ENCODE peak calls at places on chromosome 21, in ten cellular contexts. V, W, C, X, B, I, T, Z, G and L are unnamed samples.

GRCh38 chr21:37059181-37059580 is 13.7 kb downstream of the PIGP start:
- DNase-seq in V (no peak), W (no peak), C (no peak), X (no peak), B (no peak), I (no peak), T (no peak), Z (no peak), G (no peak), L (no peak)

GRCh38 chr21:36522174-36522810 is 42.4 kb upstream of the CLDN14 start:
- DNase-seq in V (no peak), W (no peak), C (no peak), X (no peak), B (no peak), I (no peak), T (no peak), Z (no peak), G (no peak), L (no peak)

GRCh38 chr21:34980423-34981115 is 68.5 kb downstream of the RUNX1 start:
- DNase-seq in V (no peak), W (no peak), C (no peak), X (no peak), B (no peak), I (no peak), T (no peak), Z (no peak), G (no peak), L (peak; percentile 55)

GRCh38 chr21:43662286-43662685 is 2.9 kb downstream of the RRP1B start:
- DNase-seq in V (no peak), W (no peak), C (no peak), X (no peak), B (no peak), I (no peak), T (no peak), Z (no peak), G (no peak), L (no peak)

GRCh38 chr21:36430841-36431240 is 45.6 kb downstream of the CHAF1B start:
- DNase-seq in V (no peak), W (peak; percentile 51), C (no peak), X (no peak), B (no peak), I (no peak), T (no peak), Z (no peak), G (peak; percentile 68), L (peak; percentile 65)

GRCh38 chr21:42913461-42913860 is 12.0 kb downstream of the ERVH48-1 start:
- DNase-seq in V (no peak), W (no peak), C (no peak), X (no peak), B (no peak), I (no peak), T (no peak), Z (no peak), G (no peak), L (no peak)

GRCh38 chr21:36423772-36424433 is 38.7 kb downstream of the CHAF1B start:
- DNase-seq in V (no peak), W (no peak), C (no peak), X (no peak), B (no peak), I (no peak), T (no peak), Z (no peak), G (no peak), L (no peak)

GRCh38 chr21:35614412-35614901 is 445.9 kb downstream of the SETD4 start:
- DNase-seq in V (no peak), W (peak; percentile 55), C (no peak), X (no peak), B (peak; percentile 54), I (no peak), T (no peak), Z (no peak), G (peak; percentile 87), L (peak; percentile 74)

GRCh38 chr21:37505963-37506362 is 139.4 kb downstream of the DYRK1A start:
- DNase-seq in V (no peak), W (no peak), C (no peak), X (no peak), B (no peak), I (no peak), T (no peak), Z (no peak), G (no peak), L (no peak)

GRCh38 chr21:21973806-21974205 is 975.6 kb downstream of the NCAM2 start:
- DNase-seq in V (no peak), W (no peak), C (no peak), X (no peak), B (no peak), I (no peak), T (no peak), Z (no peak), G (no peak), L (no peak)

GRCh38 chr21:17270234-17270633 is 242.6 kb upstream of the CXADR start:
- DNase-seq in V (no peak), W (peak; percentile 29), C (no peak), X (no peak), B (no peak), I (no peak), T (peak; percentile 46), Z (no peak), G (peak; percentile 66), L (peak; percentile 47)

GRCh38 chr21:31098576-31099005 is 60.3 kb upstream of the KRTAP19-8 start:
- DNase-seq in V (peak; percentile 66), W (peak; percentile 62), C (peak; percentile 92), X (peak; percentile 29), B (peak; percentile 64), I (peak; percentile 70), T (peak; percentile 72), Z (peak; percentile 72), G (peak; percentile 69), L (peak; percentile 30)

GRCh38 chr21:36190736-36191135 is 34.1 kb downstream of the DOP1B start:
- DNase-seq in V (no peak), W (no peak), C (no peak), X (no peak), B (no peak), I (no peak), T (no peak), Z (no peak), G (no peak), L (no peak)

GRCh38 chr21:31630062-31630711 is 29.3 kb upstream of the SOD1 start:
- DNase-seq in V (no peak), W (peak; percentile 97), C (no peak), X (peak; percentile 81), B (peak; percentile 61), I (no peak), T (peak; percentile 16), Z (peak; percentile 81), G (peak; percentile 95), L (peak; percentile 88)

GRCh38 chr21:35273331-35273730 is 224.2 kb upstream of the RUNX1 start:
- DNase-seq in V (no peak), W (no peak), C (no peak), X (no peak), B (no peak), I (no peak), T (no peak), Z (no peak), G (no peak), L (no peak)

GRCh38 chr21:31161157-31161556 is 122.9 kb upstream of the KRTAP19-8 start:
- DNase-seq in V (no peak), W (no peak), C (no peak), X (no peak), B (no peak), I (no peak), T (no peak), Z (no peak), G (no peak), L (peak; percentile 77)

GRCh38 chr21:35023396-35024070 is 25.6 kb downstream of the RUNX1 start:
- DNase-seq in V (no peak), W (no peak), C (peak; percentile 50), X (no peak), B (no peak), I (no peak), T (no peak), Z (no peak), G (no peak), L (no peak)

GRCh38 chr21:37435120-37435519 is 68.5 kb downstream of the DYRK1A start:
- DNase-seq in V (no peak), W (peak; percentile 71), C (no peak), X (no peak), B (no peak), I (peak; percentile 22), T (peak; percentile 48), Z (no peak), G (peak; percentile 89), L (peak; percentile 99)

GRCh38 chr21:38229260-38229877 is 27.4 kb upstream of the KCNJ15 start:
- DNase-seq in V (no peak), W (no peak), C (no peak), X (no peak), B (no peak), I (no peak), T (no peak), Z (no peak), G (no peak), L (no peak)

DNA sequence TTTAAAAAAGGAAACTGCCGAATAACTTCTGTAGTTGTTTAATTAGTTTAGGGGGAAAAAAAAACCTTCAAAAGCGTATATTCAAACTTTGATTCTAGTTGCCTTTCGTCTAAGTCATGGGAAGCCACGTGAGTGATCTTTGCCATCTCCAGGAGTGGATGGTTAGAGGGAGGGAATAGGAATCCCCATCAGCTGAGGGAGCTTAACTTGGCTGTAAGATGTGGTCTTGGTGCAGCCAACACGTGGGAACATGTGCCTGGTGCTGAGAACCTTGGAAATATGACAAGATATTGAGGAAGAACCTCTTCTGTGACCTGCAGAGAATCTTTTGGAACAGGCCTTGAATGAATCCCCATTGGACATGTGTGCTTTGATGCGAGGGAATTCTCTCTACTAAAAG is 1.7 kb downstream of the BACE2 start:
- DNase-seq in V (no peak), W (no peak), C (peak; percentile 76), X (no peak), B (no peak), I (no peak), T (no peak), Z (no peak), G (no peak), L (peak; percentile 32)
- H3K4me3 ChIP-seq in V (no peak overlapping the region), W (no peak overlapping the region), C (no peak overlapping the region), X (no peak overlapping the region), B (no peak overlapping the region), I (no peak overlapping the region), T (no peak overlapping the region), Z (no peak overlapping the region), G (no peak overlapping the region), L (peak overlapping the region; percentile 64)

GRCh38 chr21:33033094-33033951 is 7.6 kb downstream of the OLIG2 start:
- DNase-seq in V (no peak), W (no peak), C (no peak), X (no peak), B (no peak), I (no peak), T (no peak), Z (peak; percentile 40), G (no peak), L (no peak)
- H3K4me3 ChIP-seq in V (no peak overlapping the region), W (no peak overlapping the region), C (no peak overlapping the region), X (no peak overlapping the region), B (no peak overlapping the region), I (no peak overlapping the region), T (no peak overlapping the region), Z (no peak overlapping the region), G (no peak overlapping the region), L (no peak overlapping the region)

GRCh38 chr21:16196521-16197208 is 466.9 kb downstream of the USP25 start:
- DNase-seq in V (no peak), W (no peak), C (no peak), X (no peak), B (no peak), I (no peak), T (no peak), Z (no peak), G (peak; percentile 60), L (peak; percentile 41)
- H3K4me3 ChIP-seq in V (no peak overlapping the region), W (peak overlapping the region; percentile 55), C (no peak overlapping the region), X (no peak overlapping the region), B (no peak overlapping the region), I (no peak overlapping the region), T (peak overlapping the region; percentile 21), Z (peak overlapping the region; percentile 54), G (no peak overlapping the region), L (peak overlapping the region; percentile 75)

GRCh38 chr21:39641827-39642450 is 29.2 kb downstream of the B3GALT5 start:
- DNase-seq in V (no peak), W (no peak), C (no peak), X (no peak), B (no peak), I (no peak), T (no peak), Z (no peak), G (no peak), L (no peak)
- H3K4me3 ChIP-seq in V (no peak overlapping the region), W (no peak overlapping the region), C (no peak overlapping the region), X (no peak overlapping the region), B (no peak overlapping the region), I (no peak overlapping the region), T (no peak overlapping the region), Z (no peak overlapping the region), G (no peak overlapping the region), L (no peak overlapping the region)